ENCODE peak calls at places on chromosome 5, in five cellular contexts. One of them, this sample, is unnamed.

GRCh38 chr5:147613359-147613758 is 103.5 kb upstream of the DPYSL3 start:
- DNase-seq in upper lobe of right lung: no peak
- DNase-seq in bronchial epithelial cell: peak
- DNase-seq in caudate nucleus: no peak
- DNase-seq in Calu3: no peak
- DNase-seq in this sample: peak

GRCh38 chr5:9932770-9933169 is 302.6 kb upstream of the TAS2R1 start:
- DNase-seq in upper lobe of right lung: no peak
- DNase-seq in bronchial epithelial cell: peak
- DNase-seq in caudate nucleus: no peak
- DNase-seq in Calu3: no peak
- DNase-seq in this sample: peak

GRCh38 chr5:89320441-89320840 is 437.5 kb upstream of the MEF2C start:
- DNase-seq in upper lobe of right lung: no peak
- DNase-seq in bronchial epithelial cell: no peak
- DNase-seq in caudate nucleus: no peak
- DNase-seq in Calu3: no peak
- DNase-seq in this sample: no peak

GRCh38 chr5:96668725-96669124 is 6.5 kb downstream of the CAST start:
- DNase-seq in upper lobe of right lung: no peak
- DNase-seq in bronchial epithelial cell: no peak
- DNase-seq in caudate nucleus: no peak
- DNase-seq in Calu3: no peak
- DNase-seq in this sample: no peak

GRCh38 chr5:157025093-157025698 is 33.7 kb downstream of the HAVCR1 start:
- DNase-seq in upper lobe of right lung: no peak
- DNase-seq in bronchial epithelial cell: no peak
- DNase-seq in caudate nucleus: no peak
- DNase-seq in Calu3: no peak
- DNase-seq in this sample: no peak

GRCh38 chr5:159571501-159572244 is 241.4 kb upstream of the IL12B start:
- DNase-seq in upper lobe of right lung: no peak
- DNase-seq in bronchial epithelial cell: peak
- DNase-seq in caudate nucleus: no peak
- DNase-seq in Calu3: peak
- DNase-seq in this sample: peak

GRCh38 chr5:148909001-148909400 is 82.6 kb downstream of the ADRB2 start:
- DNase-seq in upper lobe of right lung: no peak
- DNase-seq in bronchial epithelial cell: peak
- DNase-seq in caudate nucleus: no peak
- DNase-seq in Calu3: no peak
- DNase-seq in this sample: peak

GRCh38 chr5:71697967-71698366 is 21.1 kb upstream of the CARTPT start:
- DNase-seq in upper lobe of right lung: no peak
- DNase-seq in bronchial epithelial cell: no peak
- DNase-seq in caudate nucleus: no peak
- DNase-seq in Calu3: no peak
- DNase-seq in this sample: no peak

GRCh38 chr5:175162036-175162435 is 281.9 kb downstream of the DRD1 start:
- DNase-seq in upper lobe of right lung: no peak
- DNase-seq in bronchial epithelial cell: no peak
- DNase-seq in caudate nucleus: no peak
- DNase-seq in Calu3: no peak
- DNase-seq in this sample: no peak

GRCh38 chr5:1062761-1063568 is 48.9 kb downstream of the SLC12A7 start:
- DNase-seq in upper lobe of right lung: no peak
- DNase-seq in bronchial epithelial cell: no peak
- DNase-seq in caudate nucleus: no peak
- DNase-seq in Calu3: no peak
- DNase-seq in this sample: no peak

GRCh38 chr5:141637693-141638419 is 1.1 kb downstream of the RELL2 start:
- DNase-seq in upper lobe of right lung: peak
- DNase-seq in bronchial epithelial cell: peak
- DNase-seq in caudate nucleus: no peak
- DNase-seq in Calu3: peak
- DNase-seq in this sample: no peak

GRCh38 chr5:132387649-132388117 is 18.2 kb downstream of the SLC22A5 start:
- DNase-seq in upper lobe of right lung: no peak
- DNase-seq in bronchial epithelial cell: peak
- DNase-seq in caudate nucleus: no peak
- DNase-seq in Calu3: peak
- DNase-seq in this sample: peak

GRCh38 chr5:116671211-116671736 is 96.7 kb upstream of the SEMA6A start:
- DNase-seq in upper lobe of right lung: no peak
- DNase-seq in bronchial epithelial cell: no peak
- DNase-seq in caudate nucleus: no peak
- DNase-seq in Calu3: no peak
- DNase-seq in this sample: no peak

GRCh38 chr5:80054682-80055081 is 19.5 kb downstream of the THBS4 start:
- DNase-seq in upper lobe of right lung: no peak
- DNase-seq in bronchial epithelial cell: peak
- DNase-seq in caudate nucleus: no peak
- DNase-seq in Calu3: no peak
- DNase-seq in this sample: peak